ENCODE peak calls at places on chromosomes 5 and 9, in eight cellular contexts. F is CD4-positive, alpha-beta T cell; T is CD4-positive, alpha-beta memory T cell; M is NCI-H1930; B is choroid plexus epithelial cell; L is activated CD4-positive, CD25-positive, alpha-beta regulatory T cell; Z is stimulated activated CD8-positive, alpha-beta memory T cell treated with anti-CD3 and anti-CD28 coated beads, Interleukin-7, amount 100 ng/mL, for 1 hour; V is NCI-H345. U is an unnamed sample.

GRCh38 chr5:179180921-179181645 is 120.9 kb downstream of the ZNF354C start:
- DNase-seq in L (no peak), M (no peak), B (no peak), F (no peak), T (no peak), V (no peak), Z (no peak), U (no peak)

GRCh38 chr5:151202381-151203139 is 21.3 kb downstream of the CCDC69 start:
- DNase-seq in V (no peak), Z (no peak), T (peak; percentile 74), B (peak; percentile 73), F (no peak), L (no peak), M (no peak), U (no peak)

GRCh38 chr5:71533614-71534013 is 53.5 kb upstream of the MCCC2 start:
- DNase-seq in T (no peak), F (no peak), M (no peak), B (peak; percentile 69), Z (no peak), V (no peak), L (no peak), U (no peak)

GRCh38 chr9:129415954-129416651 is 204.8 kb downstream of the C9orf50 start:
- DNase-seq in Z (no peak), M (no peak), L (no peak), V (no peak), F (no peak), T (no peak), B (no peak), U (no peak)

GRCh38 chr9:136512651-136513066 is 29.8 kb upstream of the SEC16A start:
- DNase-seq in B (no peak), Z (no peak), F (peak; percentile 27), T (no peak), L (no peak), V (no peak), M (no peak), U (no peak)

GRCh38 chr9:94568250-94568889 is 13.5 kb downstream of the PCAT7 start:
- DNase-seq in L (no peak), T (no peak), F (no peak), B (no peak), V (no peak), M (no peak), Z (no peak), U (no peak)

GRCh38 chr5:125410501-125411162 is 664.2 kb upstream of the ZNF608 start:
- DNase-seq in Z (no peak), B (peak; percentile 70), F (no peak), L (no peak), T (no peak), M (no peak), V (no peak), U (no peak)

GRCh38 chr5:19314840-19315239 is 673.2 kb downstream of the CDH18 start:
- DNase-seq in M (no peak), T (no peak), L (no peak), B (no peak), V (no peak), F (no peak), Z (no peak), U (no peak)

GRCh38 chr5:172740483-172741205 is 30.4 kb downstream of the DUSP1 start:
- DNase-seq in B (peak; percentile 97), L (no peak), Z (no peak), F (no peak), M (no peak), T (no peak), V (no peak), U (no peak)

GRCh38 chr9:126235350-126235740 is 91.3 kb upstream of the MVB12B start:
- DNase-seq in T (no peak), M (no peak), V (no peak), L (no peak), B (no peak), Z (no peak), F (no peak), U (no peak)

GRCh38 chr9:110291921-110292575 is 35.7 kb upstream of the TXN start:
- DNase-seq in B (no peak), L (no peak), T (no peak), Z (no peak), F (no peak), V (no peak), M (no peak), U (no peak)

GRCh38 chr5:127358782-127359181 is 68.2 kb downstream of the MEGF10 start:
- DNase-seq in L (no peak), F (no peak), Z (no peak), V (no peak), T (no peak), M (no peak), B (peak; percentile 74), U (no peak)

GRCh38 chr9:93154293-93154903 is 20.3 kb upstream of the NINJ1 start:
- DNase-seq in M (peak; percentile 51), V (no peak), L (no peak), F (peak; percentile 26), T (no peak), B (peak; percentile 40), Z (no peak), U (no peak)

GRCh38 chr9:131731237-131731995 is 8.5 kb downstream of the RAPGEF1 start:
- DNase-seq in F (no peak), Z (no peak), T (peak; percentile 69), M (no peak), B (no peak), V (no peak), L (no peak), U (no peak)

GRCh38 chr5:151480859-151481258 is 33.5 kb downstream of the SLC36A1 start:
- DNase-seq in L (no peak), M (no peak), F (no peak), B (peak; percentile 51), V (no peak), Z (no peak), T (no peak), U (no peak)

GRCh38 chr9:100473271-100474081 is 527 bp downstream of the TMEFF1 start:
- DNase-seq in M (no peak), B (peak; percentile 31), Z (no peak), T (no peak), F (no peak), V (peak; percentile 22), L (no peak), U (peak; percentile 32)

GRCh38 chr5:175609504-175609903 is 48.4 kb upstream of the HRH2 start:
- DNase-seq in L (no peak), Z (no peak), F (no peak), M (no peak), V (no peak), T (no peak), B (no peak), U (no peak)

GRCh38 chr5:30499402-30499801 is 694.1 kb upstream of the CDH6 start:
- DNase-seq in B (no peak), V (no peak), F (no peak), Z (no peak), L (no peak), T (no peak), M (no peak), U (no peak)

GRCh38 chr9:98158071-98158791 is 34.2 kb downstream of the CORO2A start:
- DNase-seq in B (no peak), M (no peak), F (no peak), T (no peak), Z (no peak), L (no peak), V (peak; percentile 90), U (no peak)

GRCh38 chr5:20276061-20276958 is 288.3 kb upstream of the CDH18 start:
- DNase-seq in L (no peak), B (peak; percentile 84), V (no peak), F (no peak), T (peak; percentile 25), Z (no peak), M (no peak), U (no peak)

GRCh38 chr9:122392714-122393113 is 21.9 kb downstream of the PTGS1 start:
- DNase-seq in M (no peak), B (no peak), F (no peak), V (no peak), T (no peak), Z (no peak), L (no peak), U (no peak)

GRCh38 chr5:79516986-79517385 is 3.1 kb upstream of the HOMER1 start:
- DNase-seq in V (no peak), B (no peak), L (no peak), T (no peak), Z (no peak), F (no peak), M (no peak), U (no peak)

GRCh38 chr5:2126512-2126911 is 243.8 kb upstream of the IRX4 start:
- DNase-seq in Z (no peak), L (no peak), F (no peak), T (no peak), B (no peak), V (no peak), M (no peak), U (no peak)

U was measured in memory B cell.